ENCODE peak calls at places on chromosomes 7 and 10, in four cellular contexts. T, A, K and D are unnamed samples.

GRCh38 chr10:125171402-125172316 is 11.3 kb upstream of the CTBP2 start:
- DNase-seq in A (no peak), K (no peak), T (no peak), D (no peak)

GRCh38 chr10:122878799-122879338 is 512 bp downstream of the FAM24B start:
- DNase-seq in K (no peak), T (peak; percentile 39), A (no peak), D (no peak)

GRCh38 chr7:108291791-108292440 is 161.8 kb upstream of the LAMB4 start:
- DNase-seq in A (no peak), T (no peak), K (no peak), D (no peak)

GRCh38 chr10:3126741-3127342 is 45.7 kb downstream of the PITRM1 start:
- DNase-seq in A (peak; percentile 44), K (no peak), T (no peak), D (no peak)

GRCh38 chr7:142714375-142714774 is 34.9 kb upstream of the PRSS1 start:
- DNase-seq in A (no peak), K (no peak), T (peak; percentile 91), D (no peak)

GRCh38 chr7:131057524-131058065 is 270.1 kb upstream of the MKLN1 start:
- DNase-seq in T (no peak), K (no peak), A (no peak), D (no peak)

GRCh38 chr10:28077889-28078288 is 79.0 kb upstream of the ODAD2 start:
- DNase-seq in T (no peak), A (no peak), K (no peak), D (no peak)

GRCh38 chr10:114751856-114752255 is 69.7 kb upstream of the FHIP2A start:
- DNase-seq in A (no peak), T (no peak), K (no peak), D (no peak)

GRCh38 chr10:73251683-73252444 is 580 bp downstream of the MRPS16 start:
- DNase-seq in T (peak; percentile 7), A (no peak), K (no peak), D (peak; percentile 47)

GRCh38 chr7:112411186-112411795 is 39.0 kb upstream of the IFRD1 start:
- DNase-seq in K (no peak), A (peak; percentile 22), T (peak; percentile 66), D (no peak)

GRCh38 chr10:80177781-80178636 is 27.3 kb downstream of the ANXA11 start:
- DNase-seq in T (no peak), K (no peak), A (no peak), D (no peak)

GRCh38 chr7:107173691-107174406 is 5.0 kb downstream of the HBP1 start:
- DNase-seq in K (no peak), A (no peak), T (no peak), D (no peak)

GRCh38 chr7:145698526-145699262 is 417.9 kb upstream of the CNTNAP2 start:
- DNase-seq in K (no peak), A (no peak), T (no peak), D (no peak)

GRCh38 chr7:90312745-90313144 is 8.4 kb downstream of the FAM237B start:
- DNase-seq in T (peak; percentile 25), A (no peak), K (no peak), D (no peak)

GRCh38 chr10:116760919-116761318 is 18.6 kb upstream of the HSPA12A start:
- DNase-seq in A (no peak), K (no peak), T (no peak), D (no peak)

GRCh38 chr10:12321641-12322040 is 27.7 kb upstream of the CAMK1D start:
- DNase-seq in K (no peak), A (no peak), T (no peak), D (no peak)

GRCh38 chr10:58180633-58181032 is 87.1 kb downstream of the IPMK start:
- DNase-seq in A (no peak), T (no peak), K (no peak), D (no peak)

GRCh38 chr10:77416327-77417135 is 221.1 kb downstream of the KCNMA1 start:
- DNase-seq in K (no peak), T (no peak), A (no peak), D (no peak)

GRCh38 chr10:93081834-93082233 is 8.1 kb downstream of the CYP26A1 start:
- DNase-seq in T (no peak), A (no peak), K (no peak), D (no peak)

GRCh38 chr7:23222439-23223045 is 24.0 kb upstream of the GPNMB start:
- DNase-seq in T (no peak), K (no peak), A (no peak), D (no peak)

GRCh38 chr7:15839415-15840100 is 153.1 kb upstream of the MEOX2 start:
- DNase-seq in K (peak; percentile 70), T (peak; percentile 78), A (peak; percentile 83), D (peak; percentile 46)

GRCh38 chr7:106143711-106144347 is 31.7 kb upstream of the SYPL1 start:
- DNase-seq in K (no peak), A (no peak), T (no peak), D (no peak)

DNA sequence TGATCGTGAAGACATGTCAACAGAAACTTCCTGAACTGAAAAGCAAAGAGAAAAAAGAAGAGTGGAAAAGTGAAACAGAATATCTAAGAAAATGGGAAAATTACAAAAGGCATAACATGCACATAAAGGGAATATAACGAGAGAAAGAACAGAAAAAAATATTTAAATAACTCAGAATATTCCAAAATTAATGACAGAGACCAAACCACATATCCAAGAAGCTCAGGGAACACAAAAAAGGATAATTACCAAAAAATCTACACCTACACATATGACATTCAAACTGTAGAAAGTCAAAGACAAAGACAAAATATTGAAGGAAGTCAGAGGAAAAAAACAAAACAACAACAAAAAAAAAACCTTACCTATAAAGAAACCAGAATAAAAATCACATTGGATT is 105.5 kb downstream of the OR13A1 start:
- DNase-seq in K (no peak), T (no peak), A (no peak), D (no peak)
- H3K4me1 ChIP-seq in K (no peaks in the 10 kb centered on the region), T (no peaks in the 10 kb centered on the region), A (no peaks in the 10 kb centered on the region), D (no peaks in the 10 kb centered on the region)

GRCh38 chr7:157056246-157056645 is 45.8 kb upstream of the MNX1 start:
- DNase-seq in K (no peak), A (no peak), T (no peak), D (no peak)

GRCh38 chr7:157058026-157058425 is 47.6 kb upstream of the MNX1 start:
- DNase-seq in T (no peak), A (no peak), K (no peak), D (no peak)

GRCh38 chr7:157054927-157055326 is 44.5 kb upstream of the MNX1 start:
- DNase-seq in A (no peak), K (no peak), T (no peak), D (no peak)

GRCh38 chr7:157058701-157059100 is 48.2 kb upstream of the MNX1 start:
- DNase-seq in K (no peak), A (no peak), T (no peak), D (no peak)

GRCh38 chr7:157056957-157057902 is 46.8 kb upstream of the MNX1 start:
- DNase-seq in T (no peak), A (no peak), K (no peak), D (no peak)
- H3K4me1 ChIP-seq in T (no peaks in the 10 kb centered on the region), A (no peaks in the 10 kb centered on the region), K (no peaks in the 10 kb centered on the region), D (no peaks in the 10 kb centered on the region)

GRCh38 chr7:1201916-1202315 is 30.8 kb upstream of the UNCX start:
- DNase-seq in T (no peak), A (no peak), K (no peak), D (no peak)
- H3K4me1 ChIP-seq in T (no peaks in the 10 kb centered on the region), A (no peaks in the 10 kb centered on the region), K (peaks cover 13% of the 10 kb centered on the region), D (no peaks in the 10 kb centered on the region)

GRCh38 chr10:30185916-30186315 is 126.5 kb upstream of the JCAD start:
- DNase-seq in K (no peak), T (peak; percentile 89), A (no peak), D (no peak)
- H3K4me1 ChIP-seq in K (peaks cover 56% of the 10 kb centered on the region), T (peaks cover 50% of the 10 kb centered on the region), A (peaks cover 47% of the 10 kb centered on the region), D (peaks cover 32% of the 10 kb centered on the region)

DNA sequence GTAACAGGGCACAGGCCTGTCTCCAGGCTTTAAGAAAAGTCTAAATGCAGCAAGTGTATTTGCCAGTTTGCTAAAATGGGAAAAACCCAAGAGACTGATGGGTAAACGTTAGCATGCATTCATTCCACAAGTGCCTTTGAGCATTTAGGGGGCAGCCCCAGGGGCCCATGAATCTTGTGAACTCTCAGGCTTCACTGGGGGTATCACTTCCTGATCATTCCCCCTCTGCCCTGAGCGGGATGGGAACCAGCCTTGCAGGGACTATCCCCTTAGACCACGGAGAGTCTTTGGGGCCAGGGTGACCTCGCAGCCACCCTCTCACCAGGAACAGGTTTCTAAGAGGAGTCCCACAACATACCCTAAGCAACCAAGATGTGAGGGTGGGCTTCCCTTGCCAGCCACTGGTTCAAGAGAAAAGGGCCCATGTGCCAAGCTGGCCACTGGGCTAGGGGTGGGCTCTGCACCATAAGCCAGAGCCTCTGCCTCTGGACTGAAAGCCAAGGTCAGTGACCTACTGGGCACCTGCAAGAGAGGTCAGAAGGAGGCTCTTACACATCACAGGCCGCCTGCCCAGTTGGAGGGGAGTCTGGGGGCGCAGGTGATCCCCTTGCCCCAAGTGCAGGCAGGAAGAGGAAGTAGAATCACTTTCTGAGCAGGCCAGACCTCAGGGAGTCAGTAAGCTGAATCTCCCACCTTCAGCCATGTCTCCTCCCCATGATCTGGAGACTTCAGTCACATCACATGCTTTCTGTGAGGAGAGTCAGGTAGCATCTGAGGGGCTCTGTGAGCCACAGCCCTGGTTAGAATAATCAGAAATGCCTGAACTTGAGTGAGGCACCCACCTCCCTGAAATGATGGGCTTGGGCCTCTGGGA is 75.0 kb downstream of the C10orf105 start:
- DNase-seq in A (no peak), K (no peak), T (no peak), D (no peak)
- H3K4me1 ChIP-seq in A (no peaks in the 10 kb centered on the region), K (no peaks in the 10 kb centered on the region), T (no peaks in the 10 kb centered on the region), D (no peaks in the 10 kb centered on the region)

GRCh38 chr10:110864662-110865140 is 7.0 kb upstream of the PDCD4 start:
- DNase-seq in T (no peak), K (no peak), A (no peak), D (no peak)
- H3K4me1 ChIP-seq in T (no peaks in the 10 kb centered on the region), K (peaks cover 44% of the 10 kb centered on the region), A (peaks cover 43% of the 10 kb centered on the region), D (peaks cover 77% of the 10 kb centered on the region)

GRCh38 chr10:1104971-1105370 is 48.8 kb downstream of the WDR37 start:
- DNase-seq in K (no peak), A (no peak), T (no peak), D (no peak)
- H3K4me1 ChIP-seq in K (no peaks in the 10 kb centered on the region), A (peaks cover 18% of the 10 kb centered on the region), T (peaks cover 3% of the 10 kb centered on the region), D (no peaks in the 10 kb centered on the region)